ENCODE peak calls at places on chromosomes 11 and 22, in eight cellular contexts. W is H9, M is lung, H is astrocyte of the spinal cord, U is mucosa of descending colon, Q is HFFc6, G is neural crest cell, N is tibial artery. T is an unnamed sample.

GRCh38 chr11:45079943-45080719 is 66.3 kb upstream of the PRDM11 start:
- DNase-seq in W (no peak), M (no peak), H (no peak), U (peak; percentile 49), Q (no peak), G (no peak), N (no peak), T (no peak)

GRCh38 chr11:67492801-67493547 is 10.1 kb downstream of the AIP start:
- DNase-seq in W (peak; percentile 75), M (no peak), H (no peak), U (no peak), Q (no peak), G (no peak), N (no peak), T (no peak)

GRCh38 chr11:111361874-111362273 is 17.2 kb downstream of the POU2AF1 start:
- DNase-seq in W (no peak), M (peak; percentile 26), H (no peak), U (peak; percentile 29), Q (no peak), G (no peak), N (no peak), T (no peak)

GRCh38 chr22:27461470-27461869 is 340.1 kb downstream of the MN1 start:
- DNase-seq in W (peak; percentile 85), M (no peak), H (peak; percentile 86), U (no peak), Q (peak; percentile 89), G (no peak), N (no peak), T (peak; percentile 68)

GRCh38 chr11:32429477-32429876 is 5.9 kb downstream of the WT1 start:
- DNase-seq in W (no peak), M (no peak), H (no peak), U (no peak), Q (no peak), G (no peak), N (no peak), T (no peak)

GRCh38 chr11:108871152-108871551 is 206.3 kb downstream of the DDX10 start:
- DNase-seq in W (peak; percentile 33), M (no peak), H (peak; percentile 81), U (peak; percentile 20), Q (peak; percentile 45), G (no peak), N (no peak), T (no peak)

GRCh38 chr22:28736296-28737155 is 5.1 kb downstream of the CHEK2 start:
- DNase-seq in W (peak; percentile 31), M (no peak), H (no peak), U (no peak), Q (no peak), G (no peak), N (no peak), T (no peak)

GRCh38 chr11:134530826-134531225 is 118.8 kb upstream of the B3GAT1 start:
- DNase-seq in W (peak; percentile 18), M (no peak), H (no peak), U (no peak), Q (no peak), G (no peak), N (peak; percentile 28), T (no peak)

GRCh38 chr11:44983786-44984185 is 33.1 kb upstream of the TP53I11 start:
- DNase-seq in W (no peak), M (no peak), H (no peak), U (no peak), Q (no peak), G (no peak), N (no peak), T (no peak)

GRCh38 chr22:38347944-38348750 is 30.9 kb upstream of the CSNK1E start:
- DNase-seq in W (no peak), M (no peak), H (no peak), U (peak; percentile 36), Q (peak; percentile 39), G (no peak), N (peak; percentile 44), T (no peak)

GRCh38 chr22:38228326-38228872 is 26.6 kb downstream of the MAFF start:
- DNase-seq in W (no peak), M (no peak), H (peak; percentile 33), U (no peak), Q (no peak), G (no peak), N (no peak), T (no peak)

GRCh38 chr11:87252869-87253268 is 215.1 kb downstream of the TMEM135 start:
- DNase-seq in W (no peak), M (no peak), H (no peak), U (no peak), Q (no peak), G (no peak), N (no peak), T (no peak)

GRCh38 chr11:83694191-83694905 is 408.2 kb upstream of the CCDC90B start:
- DNase-seq in W (no peak), M (no peak), H (no peak), U (no peak), Q (no peak), G (no peak), N (no peak), T (no peak)

GRCh38 chr22:18044548-18045271 is 20.3 kb upstream of the MICAL3 start:
- DNase-seq in W (no peak), M (peak; percentile 38), H (peak; percentile 47), U (peak; percentile 48), Q (no peak), G (no peak), N (peak; percentile 82), T (no peak)

DNA sequence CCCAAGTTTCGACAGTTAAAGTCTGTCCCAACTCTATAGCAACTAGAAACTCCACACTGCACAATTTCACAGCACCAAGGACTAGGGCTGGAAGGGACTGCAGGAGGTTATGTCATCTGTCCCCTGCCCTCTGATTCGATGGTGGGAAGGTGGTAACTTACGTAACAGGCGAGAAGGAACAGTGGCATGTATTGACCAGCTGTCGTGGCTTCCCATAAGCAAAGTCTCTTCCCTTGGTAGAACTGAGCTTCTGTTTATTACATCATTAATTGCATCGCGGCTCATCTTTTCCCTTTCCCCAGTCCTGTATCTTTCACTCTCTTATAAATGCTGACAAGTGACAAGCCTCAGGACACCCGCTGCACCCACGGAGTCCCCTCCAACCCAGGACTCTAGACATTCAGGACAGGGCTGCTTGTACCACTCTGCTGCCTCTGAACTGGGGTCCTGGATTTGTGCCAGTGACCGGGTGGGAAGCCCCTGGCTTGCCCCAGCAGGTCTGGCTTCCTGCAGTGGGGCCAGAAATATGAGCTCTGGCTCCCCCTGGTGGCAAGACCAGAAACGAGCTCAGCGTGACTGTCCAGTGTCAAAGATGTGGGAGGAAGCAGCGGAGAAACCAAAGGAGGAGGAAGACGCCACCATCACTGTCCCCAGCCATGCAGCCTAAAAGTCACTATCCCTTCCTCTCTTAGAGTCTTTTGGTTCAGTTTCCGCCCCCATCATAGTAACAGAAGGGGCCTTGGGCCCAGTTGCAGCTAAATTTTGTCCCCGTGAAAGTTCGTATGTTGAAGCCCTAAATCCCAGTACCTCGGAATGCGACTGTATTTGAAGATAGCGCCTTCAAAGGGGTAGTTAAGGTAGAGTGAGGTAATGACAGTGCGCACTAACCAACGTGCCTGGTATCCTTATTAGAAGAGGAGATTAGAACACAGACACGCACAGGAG is 84.5 kb downstream of the ISX start:
- DNase-seq in W (peak; percentile 84), M (peak; percentile 43), H (peak; percentile 13), U (peak; percentile 86), Q (peak; percentile 26), G (peak; percentile 87), N (no peak), T (no peak)
- TF ChIP-seq CTCF in W (peak; percentile 92), M (peak; percentile 36), H (peak; percentile 72), U (peak; percentile 45), Q (peak; percentile 92), G (peak; percentile 86), N (no peak), T (peak; percentile 60)

GRCh38 chr11:47443817-47444216 is 5.1 kb downstream of the RAPSN start:
- DNase-seq in W (no peak), M (no peak), H (no peak), U (no peak), Q (no peak), G (no peak), N (no peak), T (no peak)

GRCh38 chr11:47441421-47441820 is 7.5 kb downstream of the RAPSN start:
- DNase-seq in W (no peak), M (no peak), H (no peak), U (no peak), Q (no peak), G (no peak), N (no peak), T (no peak)

GRCh38 chr11:47442514-47442913 is 6.4 kb downstream of the RAPSN start:
- DNase-seq in W (no peak), M (no peak), H (no peak), U (no peak), Q (no peak), G (no peak), N (no peak), T (no peak)

GRCh38 chr11:47445840-47446239 is 3.1 kb downstream of the RAPSN start:
- DNase-seq in W (no peak), M (no peak), H (no peak), U (no peak), Q (no peak), G (no peak), N (no peak), T (no peak)

DNA sequence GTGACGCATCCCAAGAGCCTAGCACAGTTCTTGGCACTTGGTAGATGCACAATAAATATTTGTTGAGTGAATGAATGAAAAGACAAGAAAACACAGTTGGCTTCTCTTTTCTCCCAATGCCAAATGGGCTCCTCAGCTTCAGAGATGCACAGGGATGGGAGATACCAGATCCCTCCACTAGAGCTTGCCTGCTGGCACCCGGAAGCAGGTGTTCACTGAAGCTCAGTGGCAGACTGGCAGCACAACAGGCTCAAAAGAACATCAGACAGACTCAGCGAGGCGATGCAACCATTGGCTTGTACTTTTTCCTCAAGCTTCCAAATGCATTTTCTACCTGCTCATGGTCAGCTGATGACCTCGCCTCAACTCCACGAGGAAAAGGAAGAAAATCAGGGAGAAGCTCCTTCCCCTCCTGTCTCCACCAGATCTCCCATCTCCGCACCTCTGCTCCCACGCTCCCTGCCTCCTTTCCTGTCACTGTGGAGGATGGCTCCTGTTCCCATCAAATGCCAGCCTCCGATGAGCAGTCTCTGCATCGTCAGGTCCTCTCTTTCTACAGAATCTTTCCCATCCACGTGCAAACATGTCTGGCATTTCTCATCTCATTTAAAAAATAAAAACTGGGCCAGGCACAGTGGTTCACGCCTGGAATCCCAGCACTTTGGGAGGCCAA is 5.8 kb downstream of the RAPSN start:
- DNase-seq in W (no peak), M (no peak), H (no peak), U (no peak), Q (no peak), G (no peak), N (no peak), T (no peak)
- TF ChIP-seq CTCF in W (peak; percentile 40), M (no peak), H (no peak), U (no peak), Q (peak; percentile 24), G (no peak), N (no peak), T (peak; percentile 8)

DNA sequence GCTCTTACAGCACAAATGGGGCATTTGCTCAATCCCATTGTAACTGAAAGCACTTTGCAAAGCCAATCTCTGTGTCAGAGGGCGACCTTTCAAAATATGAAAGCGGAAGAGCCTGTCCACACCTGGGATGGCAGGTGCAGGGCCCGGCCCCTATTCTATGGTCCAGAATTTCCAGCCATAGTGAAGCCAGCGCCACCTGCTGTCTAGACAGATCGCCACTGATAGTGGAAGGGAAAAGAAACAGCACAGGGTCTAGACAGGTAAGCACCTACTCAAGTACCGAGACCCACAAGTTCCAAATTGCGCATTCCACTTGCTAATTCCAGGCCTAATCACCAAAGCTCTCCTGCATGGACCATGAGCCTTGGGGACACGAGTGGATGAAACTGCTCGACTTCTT is 141.4 kb downstream of the NTM start:
- DNase-seq in W (peak; percentile 72), M (no peak), H (no peak), U (peak; percentile 74), Q (no peak), G (peak; percentile 23), N (no peak), T (no peak)
- TF ChIP-seq CTCF in W (peak; percentile 81), M (no peak), H (peak; percentile 48), U (peak; percentile 37), Q (peak; percentile 72), G (peak; percentile 67), N (no peak), T (peak; percentile 53)

GRCh38 chr11:94740975-94741707 is 27.0 kb upstream of the AMOTL1 start:
- DNase-seq in W (peak; percentile 47), M (no peak), H (peak; percentile 67), U (peak; percentile 15), Q (peak; percentile 49), G (peak; percentile 22), N (peak; percentile 66), T (no peak)
- TF ChIP-seq CTCF in W (peak; percentile 63), M (peak; percentile 35), H (peak; percentile 63), U (no peak), Q (peak; percentile 75), G (peak; percentile 70), N (peak; percentile 29), T (peak; percentile 72)